ENCODE peak calls at places on chromosomes 4 and X, in four cellular contexts. O, F, K and Q are unnamed samples. For H3K4me1 and H3F3A, the result is how much of the 10 kb centered on the place peaks cover.

GRCh38 chrX:23841847-23842522 is 59.0 kb downstream of the SAT1 start:
- DNase-seq in O (no peak), F (no peak), K (no peak), Q (no peak)

GRCh38 chr4:118968006-118968405 is 79.4 kb downstream of the SYNPO2 start:
- DNase-seq in O (peak), F (peak), K (peak), Q (peak)

GRCh38 chrX:90012395-90012794 is 90.7 kb downstream of the TGIF2LX start:
- DNase-seq in O (no peak), F (no peak), K (no peak), Q (no peak)

GRCh38 chr4:179803857-179804256 is 2361.6 kb upstream of the AGA start:
- DNase-seq in O (no peak), F (no peak), K (peak), Q (peak)

GRCh38 chr4:156571146-156571545 is 400.5 kb downstream of the PDGFC start:
- DNase-seq in O (no peak), F (no peak), K (no peak), Q (no peak)

GRCh38 chr4:106541253-106541652 is 172.7 kb upstream of the GIMD1 start:
- DNase-seq in O (no peak), F (no peak), K (no peak), Q (peak)

GRCh38 chr4:37599092-37599800 is 86.9 kb downstream of the RELL1 start:
- DNase-seq in O (peak), F (no peak), K (no peak), Q (no peak)

GRCh38 chr4:113945906-113946305 is 33.5 kb downstream of the ARSJ start:
- DNase-seq in O (peak), F (no peak), K (no peak), Q (peak)

GRCh38 chr4:165301833-165302232 is 25.6 kb upstream of the MSMO1 start:
- DNase-seq in O (no peak), F (peak), K (no peak), Q (no peak)

GRCh38 chr4:88457307-88458090 is 580 bp downstream of the HERC5 start:
- DNase-seq in O (peak), F (peak), K (no peak), Q (peak)

GRCh38 chr4:126965876-126966275 is 666.9 kb upstream of the INTU start:
- DNase-seq in O (no peak), F (no peak), K (no peak), Q (no peak)

GRCh38 chr4:156686120-156686519 is 285.5 kb downstream of the PDGFC start:
- DNase-seq in O (no peak), F (no peak), K (no peak), Q (no peak)

GRCh38 chrX:110915120-110915519 is 119.5 kb upstream of the CHRDL1 start:
- DNase-seq in O (no peak), F (no peak), K (no peak), Q (no peak)

GRCh38 chrX:73447311-73447794 is 500 bp downstream of the CDX4 start:
- DNase-seq in O (peak), F (no peak), K (no peak), Q (no peak)

GRCh38 chrX:10579753-10580060 is 40.7 kb downstream of the MID1 start:
- DNase-seq in O (no peak), F (no peak), K (no peak), Q (no peak)

GRCh38 chr4:148445071-148445902 is 3.1 kb upstream of the NR3C2 start:
- DNase-seq in O (peak), F (peak), K (no peak), Q (peak)

GRCh38 chrX:2767631-2768455 is 16.0 kb downstream of the XG start:
- DNase-seq in O (peak), F (no peak), K (peak), Q (peak)

GRCh38 chrX:107470198-107470597 is 20.7 kb downstream of the FRMPD3 start:
- DNase-seq in O (no peak), F (no peak), K (no peak), Q (no peak)

GRCh38 chr4:32334759-32335158 is 1614.6 kb downstream of the PCDH7 start:
- DNase-seq in O (no peak), F (no peak), K (no peak), Q (no peak)

GRCh38 chr4:69064391-69064790 is 31.9 kb upstream of the UGT2B7 start:
- DNase-seq in O (no peak), F (no peak), K (no peak), Q (no peak)

GRCh38 chrX:23394421-23394820 is 59.8 kb downstream of the PTCHD1 start:
- DNase-seq in O (no peak), F (peak), K (no peak), Q (peak)

GRCh38 chr4:150411527-150411926 is 170.4 kb upstream of the MAB21L2 start:
- DNase-seq in O (no peak), F (no peak), K (no peak), Q (no peak)

GRCh38 chr4:187460016-187460415 is 535.6 kb upstream of the ZFP42 start:
- DNase-seq in O (no peak), F (no peak), K (no peak), Q (no peak)

GRCh38 chr4:169934794-169935400 is 91.3 kb downstream of the MFAP3L start:
- DNase-seq in O (peak), F (no peak), K (no peak), Q (no peak)

GRCh38 chr4:113610542-113610941 is 151.0 kb downstream of the CAMK2D start:
- DNase-seq in O (no peak), F (no peak), K (no peak), Q (no peak)

DNA sequence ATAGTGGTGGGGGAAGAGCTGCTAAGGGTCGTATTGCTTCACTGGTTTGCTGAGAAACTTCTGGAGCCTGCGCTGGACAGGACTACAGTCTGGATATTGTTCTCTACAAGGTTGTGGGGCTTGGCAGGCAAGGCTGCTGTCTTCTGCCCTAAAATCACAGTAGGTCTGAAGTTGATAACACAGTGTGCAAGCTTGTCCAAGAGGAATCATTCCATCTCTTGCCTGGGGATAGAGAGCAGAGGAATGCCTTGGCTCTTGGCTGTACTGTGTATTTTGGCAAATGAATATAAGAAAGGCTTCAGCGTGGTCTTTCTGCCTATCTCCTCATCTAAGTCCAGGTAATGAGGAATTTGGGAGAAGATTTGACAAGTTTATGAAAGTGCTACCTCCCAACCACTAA is 9.4 kb upstream of the RASL11B start:
- DNase-seq in O (no peak), F (no peak), K (no peak), Q (no peak)
- H3K4me1 ChIP-seq in O (under half), F (under half), K (under half), Q (under half)

DNA sequence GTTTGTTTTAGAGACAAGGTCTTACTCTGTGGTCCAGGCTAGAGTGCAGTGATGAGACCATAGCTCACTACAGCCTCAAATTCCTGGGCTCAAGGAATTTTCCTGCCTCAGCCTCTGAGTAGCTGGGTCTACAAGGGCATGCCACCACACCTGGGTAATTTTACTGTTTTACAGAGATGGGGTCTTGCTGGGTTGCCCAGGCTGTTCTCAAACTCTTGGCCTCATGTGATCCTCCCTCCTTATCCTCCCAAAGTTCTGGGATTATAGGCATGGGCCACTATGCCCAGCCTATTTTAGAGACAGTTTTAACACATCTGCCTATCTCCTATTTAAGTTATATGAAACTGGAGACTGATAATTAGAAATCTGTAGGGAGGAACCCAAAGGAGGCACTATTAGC is 53.8 kb downstream of the SPRY1 start:
- DNase-seq in O (no peak), F (no peak), K (no peak), Q (no peak)
- H3K4me2 ChIP-seq in O (no peak), F (no peak), K (no peak), Q (no peak)

DNA sequence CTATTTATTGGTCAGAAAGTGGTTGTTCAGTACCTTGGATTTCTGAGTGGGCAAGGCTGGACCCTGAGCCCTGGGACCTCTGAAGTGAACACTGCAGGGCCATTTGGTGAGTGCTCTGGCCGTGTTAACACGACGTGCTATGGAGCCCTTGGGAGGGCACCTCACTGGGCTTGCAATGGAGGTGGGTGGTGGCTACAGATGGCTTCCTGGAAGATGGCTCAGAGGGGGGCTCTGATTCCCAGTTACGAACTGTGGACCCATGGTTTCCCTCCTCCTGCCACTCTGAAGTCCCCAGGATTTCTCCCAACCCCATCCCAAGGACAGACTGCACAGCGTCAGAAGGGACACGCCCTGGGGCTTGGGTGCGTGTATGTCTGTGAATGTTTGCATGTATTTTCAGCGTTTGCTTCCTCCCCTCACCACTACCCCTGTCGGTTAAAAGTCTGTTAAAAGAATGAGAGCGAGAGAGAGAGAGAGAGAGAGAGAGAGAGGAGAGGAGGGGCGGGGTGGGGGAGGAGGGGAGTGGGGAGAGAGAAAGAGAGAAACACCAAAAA is 3.7 kb upstream of the RHOH start:
- DNase-seq in O (no peak), F (peak), K (no peak), Q (no peak)
- H3F3A ChIP-seq in O (under half), F (half or more), K (under half), Q (under half)

DNA sequence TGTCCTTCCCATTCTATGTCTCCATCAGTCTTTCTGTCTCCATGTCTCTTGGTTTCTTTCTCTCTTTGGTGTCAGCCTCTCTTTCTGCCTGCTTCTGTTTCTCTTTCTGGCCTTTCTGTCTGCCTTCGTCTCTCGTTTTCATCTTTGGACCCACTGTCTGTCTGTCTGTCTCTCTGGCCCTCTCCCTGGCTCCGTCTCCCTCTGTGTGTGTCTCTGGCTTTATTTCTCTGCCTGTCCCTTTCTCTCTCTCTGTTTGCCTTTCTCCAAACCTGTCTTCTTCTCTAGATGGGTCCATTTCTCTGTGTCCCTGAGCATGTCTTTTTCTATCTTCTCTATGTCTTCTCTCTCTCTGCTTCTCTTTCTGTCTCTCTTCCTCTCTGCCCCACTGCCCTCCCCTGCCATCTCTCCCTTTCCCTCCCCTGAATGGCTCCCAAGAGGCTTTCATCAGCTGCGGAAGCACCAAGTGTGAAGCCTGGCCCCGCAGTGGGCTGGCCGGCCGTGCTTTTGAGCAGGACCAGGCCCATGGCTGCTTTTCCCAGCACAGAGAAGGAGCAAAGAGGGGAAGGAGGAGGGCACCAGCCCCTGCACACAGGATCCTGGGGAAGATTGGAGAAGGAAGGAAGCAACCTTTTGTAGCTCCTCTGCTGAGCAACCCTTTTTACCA is 57.4 kb downstream of the PJA1 start:
- DNase-seq in O (no peak), F (no peak), K (no peak), Q (no peak)
- H3K4me1 ChIP-seq in O (under half), F (under half), K (under half), Q (under half)

GRCh38 chr4:83266689-83267088 is 17.9 kb downstream of the COQ2 start:
- DNase-seq in O (no peak), F (no peak), K (no peak), Q (no peak)

GRCh38 chr4:83267121-83267834 is 17.3 kb downstream of the COQ2 start:
- DNase-seq in O (no peak), F (no peak), K (peak), Q (no peak)

GRCh38 chr4:83269256-83269655 is 15.3 kb downstream of the COQ2 start:
- DNase-seq in O (no peak), F (no peak), K (no peak), Q (no peak)

GRCh38 chr4:83268491-83268890 is 16.1 kb downstream of the COQ2 start:
- DNase-seq in O (no peak), F (no peak), K (no peak), Q (no peak)

DNA sequence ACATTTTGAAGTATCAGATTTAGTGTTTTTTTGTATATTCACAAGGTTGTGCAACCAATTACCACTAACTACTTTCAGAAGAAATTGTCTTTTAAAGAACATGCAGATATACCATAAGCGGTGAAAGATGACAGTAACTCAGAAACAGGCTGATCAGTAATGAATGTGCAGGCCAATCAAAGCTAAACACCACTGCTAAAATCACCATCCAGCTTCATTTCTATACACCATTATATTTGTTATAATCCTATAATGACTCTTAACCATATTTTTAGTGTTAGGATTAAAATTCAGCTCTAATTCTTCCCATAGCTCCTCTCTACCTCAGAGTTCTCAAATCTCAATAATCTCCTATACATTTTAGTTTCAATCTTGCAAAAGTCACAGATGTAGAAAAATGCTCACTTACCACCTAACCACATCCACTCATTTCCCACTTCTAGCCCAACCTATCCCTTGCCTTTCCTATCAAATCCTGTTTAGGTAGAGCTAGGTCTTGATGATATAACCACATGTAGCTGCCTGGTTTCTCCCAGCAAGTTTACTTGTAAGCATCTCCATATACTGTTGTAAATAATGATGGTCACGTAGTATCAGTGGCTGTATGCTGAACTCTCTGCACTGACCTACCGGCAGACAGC is 16.6 kb downstream of the COQ2 start:
- DNase-seq in O (no peak), F (no peak), K (no peak), Q (no peak)
- H3K4me2 ChIP-seq in O (no peak), F (no peak), K (peak), Q (no peak)

GRCh38 chr4:176744091-176744490 is 48.6 kb downstream of the VEGFC start:
- DNase-seq in O (no peak), F (no peak), K (no peak), Q (no peak)
- H3F3A ChIP-seq in O (under half), F (under half), K (under half), Q (under half)

DNA sequence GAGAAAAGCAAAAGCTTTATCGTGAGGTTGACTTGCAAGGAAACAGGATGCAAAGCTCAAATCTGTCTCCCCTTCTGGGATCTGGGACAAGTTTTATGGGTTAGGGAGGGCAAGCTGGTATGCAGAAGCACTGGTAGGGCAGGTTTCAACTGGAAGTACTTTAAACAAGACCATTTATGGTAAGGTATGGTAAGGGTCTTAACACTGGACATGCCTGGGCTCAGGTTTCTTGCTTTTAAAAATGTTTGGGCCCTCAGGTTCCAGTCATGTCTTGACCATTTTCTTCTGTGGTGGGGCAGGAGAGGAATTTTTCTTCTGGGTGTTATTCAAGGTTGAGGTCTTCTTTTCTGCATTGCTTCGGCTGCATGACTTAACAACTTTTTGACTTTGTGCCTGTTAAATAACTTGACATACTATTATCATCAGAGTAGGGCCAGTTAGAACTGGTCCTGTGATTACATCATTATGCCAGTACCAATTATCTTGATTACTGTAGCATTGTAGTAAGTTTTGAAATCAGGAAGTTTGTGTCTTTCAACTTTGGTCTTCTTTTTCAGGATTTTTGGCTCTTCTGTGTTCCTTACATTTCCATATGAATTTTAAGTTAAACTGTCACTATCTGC is 33.7 kb downstream of the CD38 start:
- DNase-seq in O (peak), F (no peak), K (peak), Q (peak)
- H3K4me1 ChIP-seq in O (under half), F (under half), K (under half), Q (under half)

GRCh38 chrX:13898084-13898483 is 81.2 kb upstream of the GPM6B start:
- DNase-seq in O (peak), F (peak), K (no peak), Q (peak)

GRCh38 chrX:13897571-13897970 is 80.7 kb upstream of the GPM6B start:
- DNase-seq in O (no peak), F (no peak), K (no peak), Q (no peak)

GRCh38 chrX:13892856-13893255 is 76.0 kb upstream of the GPM6B start:
- DNase-seq in O (no peak), F (no peak), K (no peak), Q (peak)

GRCh38 chrX:13893826-13894225 is 76.9 kb upstream of the GPM6B start:
- DNase-seq in O (no peak), F (no peak), K (no peak), Q (no peak)

GRCh38 chrX:13894888-13895564 is 78.1 kb upstream of the GPM6B start:
- DNase-seq in O (no peak), F (no peak), K (no peak), Q (peak)
- H3K4me2 ChIP-seq in O (no peak), F (no peak), K (no peak), Q (no peak)